ENCODE peak calls at places on chromosomes 7 and 10, in nine cellular contexts. R is Peyer's patch, I is fibroblast of mammary gland, W is PC-9, M is WERI-Rb-1, G is NB4, F is psoas muscle, T is astrocyte of the cerebellum, E is lung. J is an unnamed sample.

GRCh38 chr10:8310930-8311329 is 256.4 kb downstream of the GATA3 start:
- DNase-seq in R (no peak), I (no peak), W (no peak), M (no peak), G (no peak), F (no peak), T (no peak), E (no peak), J (no peak)

GRCh38 chr10:5094265-5095205 is at the start of gene AKR1C3:
- DNase-seq in R (peak), I (peak), W (peak), M (no peak), G (peak), F (no peak), T (peak), E (no peak), J (no peak)

GRCh38 chr10:31928531-31929259 is at the start of gene ARHGAP12:
- DNase-seq in R (peak), I (peak), W (peak), M (peak), G (peak), F (peak), T (peak), E (peak), J (no peak)

GRCh38 chr7:29864668-29865067 is 58.4 kb downstream of the WIPF3 start:
- DNase-seq in R (no peak), I (no peak), W (no peak), M (no peak), G (no peak), F (no peak), T (no peak), E (no peak), J (no peak)

GRCh38 chr10:48518926-48519730 is 85.7 kb downstream of the ARHGAP22 start:
- DNase-seq in R (no peak), I (no peak), W (no peak), M (no peak), G (no peak), F (no peak), T (no peak), E (no peak), J (no peak)

GRCh38 chr10:11646450-11646849 is 35.0 kb upstream of the USP6NL start:
- DNase-seq in R (no peak), I (no peak), W (no peak), M (no peak), G (no peak), F (no peak), T (no peak), E (no peak), J (no peak)

GRCh38 chr10:69864321-69864720 is 62.6 kb downstream of the COL13A1 start:
- DNase-seq in R (no peak), I (peak), W (peak), M (no peak), G (no peak), F (no peak), T (peak), E (no peak), J (peak)

GRCh38 chr10:48608926-48609325 is 4.1 kb upstream of the ARHGAP22 start:
- DNase-seq in R (no peak), I (peak), W (no peak), M (no peak), G (no peak), F (no peak), T (no peak), E (peak), J (no peak)

GRCh38 chr7:153443031-153443430 is 609.2 kb upstream of the DPP6 start:
- DNase-seq in R (no peak), I (no peak), W (no peak), M (no peak), G (no peak), F (no peak), T (no peak), E (no peak), J (no peak)

GRCh38 chr10:112811741-112812551 is 138.1 kb upstream of the TCF7L2 start:
- DNase-seq in R (no peak), I (peak), W (peak), M (no peak), G (no peak), F (no peak), T (peak), E (peak), J (peak)

GRCh38 chr10:98292976-98293375 is 25.0 kb upstream of the LOXL4 start:
- DNase-seq in R (no peak), I (no peak), W (no peak), M (no peak), G (no peak), F (no peak), T (no peak), E (no peak), J (no peak)

GRCh38 chr10:77156406-77156879 is 481.2 kb downstream of the KCNMA1 start:
- DNase-seq in R (no peak), I (peak), W (no peak), M (no peak), G (peak), F (no peak), T (peak), E (no peak), J (peak)

GRCh38 chr7:123682690-123683089 is 27.0 kb downstream of the LMOD2 start:
- DNase-seq in R (no peak), I (peak), W (peak), M (no peak), G (peak), F (no peak), T (peak), E (no peak), J (peak)

GRCh38 chr10:101545898-101546297 is 42.2 kb downstream of the POLL start:
- DNase-seq in R (no peak), I (no peak), W (no peak), M (no peak), G (no peak), F (no peak), T (no peak), E (no peak), J (no peak)

GRCh38 chr10:133023216-133023843 is 64.4 kb upstream of the ADGRA1 start:
- DNase-seq in R (no peak), I (no peak), W (no peak), M (no peak), G (no peak), F (no peak), T (no peak), E (no peak), J (no peak)

GRCh38 chr7:152516216-152516615 is 80.4 kb upstream of the KMT2C start:
- DNase-seq in R (no peak), I (no peak), W (no peak), M (no peak), G (no peak), F (no peak), T (no peak), E (no peak), J (no peak)

GRCh38 chr10:101136007-101136707 is 5.1 kb downstream of the TLX1 start:
- DNase-seq in R (no peak), I (no peak), W (no peak), M (no peak), G (peak), F (no peak), T (no peak), E (no peak), J (no peak)

GRCh38 chr7:12069757-12070156 is 141.3 kb upstream of the TMEM106B start:
- DNase-seq in R (no peak), I (no peak), W (no peak), M (no peak), G (peak), F (no peak), T (no peak), E (no peak), J (no peak)

GRCh38 chr7:43890468-43890867 is 15.9 kb downstream of the URGCP start:
- DNase-seq in R (no peak), I (no peak), W (no peak), M (peak), G (no peak), F (no peak), T (no peak), E (no peak), J (no peak)

GRCh38 chr7:69002416-69002815 is 595.9 kb upstream of the AUTS2 start:
- DNase-seq in R (no peak), I (peak), W (no peak), M (no peak), G (no peak), F (no peak), T (peak), E (no peak), J (no peak)

GRCh38 chr7:131633342-131633843 is 77.0 kb upstream of the PODXL start:
- DNase-seq in R (no peak), I (peak), W (peak), M (no peak), G (no peak), F (no peak), T (peak), E (no peak), J (peak)

GRCh38 chr7:20113423-20114027 is 103.7 kb downstream of the MACC1 start:
- DNase-seq in R (no peak), I (no peak), W (no peak), M (no peak), G (peak), F (no peak), T (no peak), E (no peak), J (no peak)

GRCh38 chr10:26821699-26822542 is 38.8 kb downstream of the ABI1 start:
- DNase-seq in R (no peak), I (no peak), W (no peak), M (no peak), G (no peak), F (no peak), T (peak), E (no peak), J (no peak)

GRCh38 chr10:129483427-129484010 is 16.5 kb downstream of the MGMT start:
- DNase-seq in R (no peak), I (peak), W (no peak), M (no peak), G (no peak), F (no peak), T (no peak), E (no peak), J (no peak)

GRCh38 chr7:6430271-6430940 is 17.3 kb downstream of the DAGLB start:
- DNase-seq in R (no peak), I (peak), W (no peak), M (peak), G (peak), F (no peak), T (no peak), E (no peak), J (no peak)

GRCh38 chr7:106010331-106010730 is 47.3 kb downstream of the CDHR3 start:
- DNase-seq in R (no peak), I (peak), W (no peak), M (no peak), G (no peak), F (no peak), T (no peak), E (no peak), J (no peak)

GRCh38 chr7:148385009-148385682 is 205.4 kb upstream of the C7orf33 start:
- DNase-seq in R (no peak), I (no peak), W (no peak), M (no peak), G (no peak), F (no peak), T (no peak), E (no peak), J (no peak)

GRCh38 chr10:15349133-15349532 is 22.0 kb downstream of the FAM171A1 start:
- DNase-seq in R (no peak), I (no peak), W (no peak), M (no peak), G (no peak), F (no peak), T (no peak), E (no peak), J (no peak)

GRCh38 chr10:15351099-15351820 is 19.8 kb downstream of the FAM171A1 start:
- DNase-seq in R (no peak), I (no peak), W (no peak), M (no peak), G (no peak), F (no peak), T (no peak), E (no peak), J (no peak)

GRCh38 chr10:15347205-15347604 is 23.9 kb downstream of the FAM171A1 start:
- DNase-seq in R (no peak), I (no peak), W (no peak), M (no peak), G (no peak), F (no peak), T (no peak), E (no peak), J (no peak)

GRCh38 chr10:15346440-15347141 is 24.5 kb downstream of the FAM171A1 start:
- DNase-seq in R (no peak), I (peak), W (no peak), M (no peak), G (no peak), F (no peak), T (no peak), E (no peak), J (no peak)

GRCh38 chr10:15348579-15348978 is 22.5 kb downstream of the FAM171A1 start:
- DNase-seq in R (no peak), I (peak), W (no peak), M (no peak), G (no peak), F (no peak), T (no peak), E (no peak), J (no peak)
- H3K4me3 ChIP-seq in R (peak), I (peak), W (no peak), M (no peak), G (no peak), F (peak), T (no peak), E (no peak), J (peak)

DNA sequence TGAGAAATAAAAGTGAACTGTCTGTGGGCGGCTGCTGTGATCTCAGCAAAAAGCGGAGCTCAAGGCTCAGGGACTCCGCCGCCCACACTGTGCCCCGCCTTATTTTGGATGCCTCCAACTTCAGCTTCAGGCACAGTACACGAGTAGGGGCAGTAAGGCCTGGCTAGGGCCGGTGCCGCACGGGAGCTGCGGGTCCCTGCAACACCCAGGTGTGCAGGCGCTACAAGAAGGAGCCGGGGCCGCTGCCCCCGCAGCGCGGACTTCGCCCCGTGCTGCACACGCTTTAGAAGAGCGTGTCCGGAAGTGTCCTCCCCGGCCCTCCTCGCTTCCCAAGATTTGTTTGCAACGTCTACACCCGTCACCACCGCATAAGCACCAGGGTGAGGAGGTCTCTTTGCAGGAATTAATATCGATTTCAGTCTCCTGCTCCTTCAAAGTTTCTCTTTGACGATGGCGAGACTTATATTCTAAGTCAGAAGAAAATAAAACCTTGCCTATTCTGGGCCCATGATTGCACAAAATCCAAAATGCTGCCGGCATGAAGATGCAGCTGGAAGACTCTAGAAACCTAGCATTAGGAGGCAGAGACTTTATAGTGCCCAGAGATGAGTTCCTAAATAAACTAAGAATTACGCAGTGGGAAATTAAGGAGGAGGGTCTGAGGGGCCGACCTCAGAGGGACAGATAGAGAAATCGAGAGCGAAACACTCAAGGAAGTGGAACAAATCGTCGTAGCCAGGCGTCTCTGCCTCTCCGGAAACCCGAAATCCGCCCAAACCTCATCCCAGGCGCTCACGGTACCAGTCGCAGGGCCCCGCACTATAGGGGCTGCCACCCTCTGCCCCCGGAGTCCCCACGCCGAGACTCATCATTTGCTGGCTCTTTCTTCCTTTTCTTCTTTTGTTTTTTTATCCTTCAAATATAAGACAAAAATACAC is 6.4 kb downstream of the VAX1 start:
- DNase-seq in R (no peak), I (no peak), W (no peak), M (no peak), G (no peak), F (no peak), T (no peak), E (no peak), J (no peak)
- H3K4me3 ChIP-seq in R (peak), I (no peak), W (no peak), M (no peak), G (no peak), F (no peak), T (no peak), E (no peak), J (no peak)

GRCh38 chr10:30556189-30556588 is 73.4 kb downstream of the LYZL2 start:
- DNase-seq in R (no peak), I (no peak), W (no peak), M (no peak), G (peak), F (no peak), T (no peak), E (no peak), J (no peak)

GRCh38 chr10:30554443-30554831 is 75.1 kb downstream of the LYZL2 start:
- DNase-seq in R (no peak), I (no peak), W (no peak), M (no peak), G (no peak), F (no peak), T (no peak), E (no peak), J (no peak)

GRCh38 chr10:30555465-30555864 is 74.1 kb downstream of the LYZL2 start:
- DNase-seq in R (no peak), I (no peak), W (no peak), M (no peak), G (no peak), F (no peak), T (no peak), E (no peak), J (no peak)

GRCh38 chr10:30553018-30553624 is 76.4 kb downstream of the LYZL2 start:
- DNase-seq in R (no peak), I (no peak), W (no peak), M (peak), G (peak), F (no peak), T (no peak), E (no peak), J (no peak)

DNA sequence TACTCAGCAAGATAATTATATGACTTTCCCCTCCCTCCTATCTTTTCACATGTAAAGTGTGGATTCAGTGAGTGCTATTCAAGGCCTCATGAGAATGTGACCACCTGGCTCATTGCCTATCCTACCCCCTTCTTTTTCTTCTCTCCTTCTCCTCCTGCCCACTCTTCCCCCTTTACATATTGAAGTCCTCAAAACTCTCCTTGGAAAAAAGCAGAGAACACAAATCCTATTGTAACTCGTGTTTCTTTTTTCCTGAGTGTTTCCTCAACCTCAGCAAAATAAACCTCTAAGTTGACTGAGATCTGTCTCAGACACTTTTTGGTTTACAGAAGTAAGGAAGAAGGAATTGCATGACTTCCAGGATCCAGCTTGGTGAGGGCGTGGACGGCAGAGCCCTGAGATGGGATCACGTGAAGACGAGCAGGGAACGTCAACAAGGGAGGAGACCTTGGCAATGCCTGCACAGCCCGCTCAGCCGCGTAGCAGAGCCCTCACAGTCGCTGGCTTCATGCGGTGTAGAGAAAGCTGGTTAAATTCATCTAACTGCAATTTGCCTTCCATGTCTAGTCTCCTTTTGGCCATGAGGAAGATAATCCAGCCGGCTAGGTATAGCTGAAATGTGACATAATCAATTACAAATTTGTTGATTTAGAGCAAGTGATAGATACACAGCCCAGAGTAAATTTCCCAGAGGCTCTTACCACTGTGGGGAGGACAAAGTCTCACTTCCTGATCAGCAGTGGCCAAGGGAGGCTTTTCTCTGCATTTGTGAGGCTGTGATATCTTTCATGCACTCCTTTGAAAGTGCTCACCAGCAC is 75.7 kb downstream of the LYZL2 start:
- DNase-seq in R (peak), I (peak), W (peak), M (no peak), G (peak), F (peak), T (no peak), E (peak), J (peak)
- H3K4me3 ChIP-seq in R (peak), I (peak), W (no peak), M (no peak), G (peak), F (peak), T (no peak), E (no peak), J (peak)

GRCh38 chr10:89954787-89955566 is 253.6 kb downstream of the KIF20B start:
- DNase-seq in R (no peak), I (peak), W (no peak), M (no peak), G (no peak), F (no peak), T (no peak), E (no peak), J (no peak)

GRCh38 chr10:89963446-89964102 is 262.2 kb downstream of the KIF20B start:
- DNase-seq in R (no peak), I (peak), W (no peak), M (no peak), G (no peak), F (no peak), T (peak), E (no peak), J (no peak)

DNA sequence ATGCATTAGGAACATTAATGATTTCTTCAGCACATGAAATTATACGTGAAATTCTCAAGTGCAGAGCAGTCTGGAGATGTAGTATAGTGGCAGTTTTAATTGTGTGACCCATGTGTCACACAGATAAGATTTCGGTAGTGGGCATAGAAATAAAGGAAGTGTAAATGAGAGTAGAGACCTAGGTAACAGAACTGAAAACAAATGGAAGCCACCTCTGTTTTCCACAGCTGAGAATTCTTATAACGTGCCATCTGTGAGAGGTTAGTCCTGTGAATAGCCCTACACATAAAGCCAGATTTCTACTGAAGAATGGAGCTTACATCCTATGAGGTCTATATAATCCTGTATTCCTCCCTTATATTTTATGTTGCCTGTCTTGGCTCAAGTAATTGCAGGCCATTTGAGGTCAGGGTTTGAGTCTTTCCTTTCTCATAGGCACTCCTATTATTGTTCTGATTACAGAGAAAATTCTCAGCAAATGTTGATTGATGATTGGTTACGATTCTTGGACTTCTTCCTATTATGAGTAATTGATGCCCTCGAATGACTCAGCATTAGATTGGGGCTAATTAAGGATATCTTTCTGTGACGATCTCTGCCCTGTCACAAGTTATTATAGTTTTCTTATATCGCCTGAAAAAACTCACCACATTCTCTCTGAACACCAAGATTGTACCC is 258.2 kb downstream of the KIF20B start:
- DNase-seq in R (no peak), I (peak), W (no peak), M (no peak), G (no peak), F (no peak), T (no peak), E (no peak), J (no peak)
- H3K4me3 ChIP-seq in R (no peak), I (no peak), W (no peak), M (no peak), G (no peak), F (no peak), T (no peak), E (no peak), J (no peak)

GRCh38 chr7:116211913-116212596 is 1.7 kb downstream of the TES start:
- DNase-seq in R (no peak), I (no peak), W (no peak), M (no peak), G (no peak), F (no peak), T (no peak), E (no peak), J (no peak)
- H3K4me3 ChIP-seq in R (peak), I (peak), W (peak), M (no peak), G (no peak), F (peak), T (peak), E (no peak), J (peak)

J was measured in BJ.